ENCODE peak calls at places on chromosomes 16 and 17, in seven cellular contexts. G, R, N, S, Y, H and T are unnamed samples.

GRCh38 chr17:44636562-44636961 is 19.7 kb upstream of the MEIOC start:
- DNase-seq in R (no peak), Y (no peak), G (peak; percentile 13), S (peak; percentile 58), N (peak; percentile 16), H (no peak), T (peak; percentile 57)

GRCh38 chr17:61399131-61400057 is at the start of gene TBX2:
- DNase-seq in Y (no peak), R (peak; percentile 80), S (peak; percentile 98), G (no peak), H (no peak), N (peak; percentile 80), T (peak; percentile 100)

GRCh38 chr16:745739-746138 is 4.9 kb upstream of the CIAO3 start:
- DNase-seq in G (no peak), S (peak; percentile 81), N (no peak), H (peak; percentile 73), R (peak; percentile 85), Y (no peak), T (peak; percentile 54)

GRCh38 chr16:8928467-8928957 is 35.2 kb downstream of the USP7 start:
- DNase-seq in G (no peak), H (peak; percentile 32), N (no peak), Y (peak; percentile 59), S (no peak), R (no peak), T (no peak)

GRCh38 chr16:11205754-11206459 is 50.1 kb downstream of the SOCS1 start:
- DNase-seq in S (no peak), Y (no peak), R (no peak), G (no peak), H (no peak), N (peak; percentile 53), T (no peak)

GRCh38 chr17:59838196-59838911 is 54.4 kb downstream of the TUBD1 start:
- DNase-seq in Y (no peak), S (no peak), G (no peak), N (no peak), H (peak; percentile 55), R (no peak), T (peak; percentile 55)

GRCh38 chr17:9467518-9467917 is 108.1 kb downstream of the STX8 start:
- DNase-seq in Y (no peak), N (no peak), R (peak; percentile 54), S (no peak), H (peak; percentile 21), G (no peak), T (peak; percentile 0)

GRCh38 chr16:75219838-75220237 is 1.1 kb downstream of the CTRB1 start:
- DNase-seq in G (no peak), H (no peak), Y (no peak), R (no peak), N (no peak), S (no peak), T (no peak)

GRCh38 chr16:70756071-70756470 is 44.9 kb downstream of the VAC14 start:
- DNase-seq in R (no peak), H (no peak), S (no peak), G (no peak), Y (no peak), N (no peak), T (no peak)

GRCh38 chr17:39064814-39065213 is 86.6 kb downstream of the PLXDC1 start:
- DNase-seq in R (no peak), S (no peak), H (no peak), Y (no peak), N (no peak), G (no peak), T (no peak)

GRCh38 chr17:3959295-3959899 is 4.8 kb downstream of the ATP2A3 start:
- DNase-seq in H (peak; percentile 66), Y (no peak), S (no peak), N (peak; percentile 62), R (no peak), G (no peak), T (peak; percentile 54)

GRCh38 chr17:45108595-45109521 is 23.5 kb downstream of the PLCD3 start:
- DNase-seq in Y (no peak), G (no peak), H (no peak), R (no peak), N (no peak), S (no peak), T (no peak)

GRCh38 chr16:1789643-1790045 is 3.9 kb downstream of the IGFALS start:
- DNase-seq in Y (no peak), G (no peak), H (no peak), N (no peak), R (no peak), S (no peak), T (no peak)

GRCh38 chr16:4093495-4094137 is 22.6 kb downstream of the ADCY9 start:
- DNase-seq in G (no peak), R (no peak), S (no peak), H (no peak), N (no peak), Y (no peak), T (no peak)

GRCh38 chr17:79944251-79944812 is 91.3 kb downstream of the TBC1D16 start:
- DNase-seq in G (no peak), R (no peak), S (peak; percentile 43), N (no peak), H (no peak), Y (no peak), T (no peak)

GRCh38 chr16:23026777-23027362 is 122.4 kb downstream of the USP31 start:
- DNase-seq in R (peak; percentile 55), H (peak; percentile 12), S (no peak), G (no peak), N (peak; percentile 37), Y (no peak), T (peak; percentile 63)

GRCh38 chr17:3990391-3991127 is 26.3 kb upstream of the ATP2A3 start:
- DNase-seq in G (no peak), Y (no peak), H (no peak), R (no peak), S (peak; percentile 8), N (no peak), T (no peak)

GRCh38 chr16:49575352-49576172 is 202.0 kb downstream of the C16orf78 start:
- DNase-seq in S (no peak), H (no peak), R (peak; percentile 50), Y (peak; percentile 71), N (no peak), G (no peak), T (no peak)

GRCh38 chr16:87603684-87604571 is 1.6 kb downstream of the JPH3 start:
- DNase-seq in G (no peak), N (no peak), Y (no peak), R (no peak), S (peak; percentile 77), H (no peak), T (peak; percentile 53)

GRCh38 chr17:57008958-57009357 is 31.0 kb downstream of the SCPEP1 start:
- DNase-seq in S (no peak), N (no peak), G (no peak), H (no peak), Y (no peak), R (no peak), T (no peak)

DNA sequence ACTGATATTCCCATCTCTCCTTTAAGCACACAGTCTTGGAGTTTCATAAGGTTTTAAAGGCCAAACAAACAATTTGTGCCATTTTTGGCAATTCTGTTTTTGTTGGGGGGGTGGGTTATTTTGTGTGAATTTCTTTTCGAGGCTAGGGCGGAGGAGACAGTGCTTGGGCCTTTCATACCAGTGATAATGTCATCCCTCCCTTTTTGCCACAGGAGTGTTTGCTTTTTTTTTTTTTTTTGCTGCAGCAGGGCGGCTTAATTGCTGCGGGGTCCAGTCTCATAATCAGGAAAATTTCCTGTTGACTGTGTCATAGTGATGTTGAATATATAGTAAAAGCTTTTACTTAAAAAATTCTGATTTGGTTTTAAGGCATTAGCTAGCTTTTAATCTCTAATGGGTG is 1.7 kb downstream of the PAFAH1B1 start:
- DNase-seq in N (no peak), Y (no peak), R (no peak), S (no peak), H (no peak), G (no peak), T (no peak)
- TF ChIP-seq JUND in N (no peak), Y (no peak), R (no peak), S (no peak), H (no peak), G (no peak), T (no peak)

GRCh38 chr17:50638572-50638850 is 3.8 kb downstream of the ABCC3 start:
- DNase-seq in S (no peak), N (no peak), Y (no peak), R (no peak), H (no peak), G (no peak), T (no peak)
- TF ChIP-seq JUND in S (no peak), N (peak; percentile 45), Y (no peak), R (no peak), H (no peak), G (no peak), T (no peak)

GRCh38 chr16:30930160-30930571 is 6.8 kb downstream of the FBXL19 start:
- DNase-seq in N (no peak), R (no peak), S (no peak), G (no peak), H (no peak), Y (no peak), T (no peak)

GRCh38 chr16:30929167-30929566 is 5.8 kb downstream of the FBXL19 start:
- DNase-seq in Y (no peak), H (no peak), S (no peak), R (no peak), N (no peak), G (no peak), T (no peak)

GRCh38 chr16:30931068-30931655 is 7.8 kb downstream of the FBXL19 start:
- DNase-seq in Y (no peak), N (no peak), R (no peak), S (no peak), H (no peak), G (no peak), T (no peak)

GRCh38 chr16:30937692-30938091 is 11.2 kb upstream of the ORAI3 start:
- DNase-seq in R (no peak), S (no peak), Y (no peak), G (no peak), N (no peak), H (no peak), T (no peak)

GRCh38 chr16:30934827-30935557 is 11.6 kb downstream of the FBXL19 start:
- DNase-seq in H (peak; percentile 79), R (peak; percentile 87), S (peak; percentile 64), N (peak; percentile 70), G (no peak), Y (no peak), T (no peak)
- TF ChIP-seq JUND in H (peak; percentile 68), R (peak; percentile 64), S (no peak), N (no peak), G (no peak), Y (no peak), T (no peak)

GRCh38 chr17:36941265-36942021 is 4.2 kb downstream of the LHX1 start:
- DNase-seq in S (no peak), H (no peak), R (peak; percentile 74), Y (no peak), G (no peak), N (no peak), T (no peak)

GRCh38 chr17:36943250-36944220 is 5.2 kb upstream of the AATF start:
- DNase-seq in S (peak; percentile 61), Y (no peak), G (no peak), R (peak; percentile 72), H (no peak), N (no peak), T (peak; percentile 21)

GRCh38 chr17:36944488-36945040 is 4.2 kb upstream of the AATF start:
- DNase-seq in R (no peak), N (no peak), S (no peak), G (no peak), Y (no peak), H (no peak), T (no peak)

GRCh38 chr17:36942031-36942599 is 4.8 kb downstream of the LHX1 start:
- DNase-seq in N (no peak), H (no peak), Y (no peak), G (no peak), R (peak; percentile 80), S (peak; percentile 76), T (no peak)

GRCh38 chr17:36942631-36943125 is 5.4 kb downstream of the LHX1 start:
- DNase-seq in R (no peak), H (no peak), Y (no peak), G (no peak), S (peak; percentile 58), N (no peak), T (no peak)
- TF ChIP-seq JUND in R (no peak), H (no peak), Y (no peak), G (no peak), S (no peak), N (no peak), T (no peak)